ENCODE peak calls at places on chromosomes 3 and 15, in ten cellular contexts. Y is suprapubic skin, O is HL-60, K is transverse colon, Z is GM12878, A is GM23338, V is endothelial cell of umbilical vein, G is HCT116, S is spleen, Q is stomach. H is an unnamed sample.

GRCh38 chr15:52100807-52101206 is 11.8 kb downstream of the BCL2L10 start:
- DNase-seq in Y (peak), O (peak), K (peak), Z (peak), A (no peak), V (peak), G (peak), S (peak), Q (peak), H (peak)

GRCh38 chr3:171363211-171363610 is 97.0 kb downstream of the TNIK start:
- DNase-seq in Y (no peak), O (no peak), K (no peak), Z (no peak), A (no peak), V (no peak), G (no peak), S (no peak), Q (no peak), H (no peak)

GRCh38 chr15:90644946-90645725 is 72.0 kb upstream of the BLM start:
- DNase-seq in Y (no peak), O (no peak), K (no peak), Z (no peak), A (no peak), V (no peak), G (no peak), S (no peak), Q (no peak), H (no peak)

GRCh38 chr3:188152660-188153497 is 1.1 kb upstream of the LPP start:
- DNase-seq in Y (peak), O (no peak), K (peak), Z (no peak), A (peak), V (no peak), G (no peak), S (peak), Q (peak), H (peak)

GRCh38 chr15:33310481-33311311 is at the start of gene RYR3:
- DNase-seq in Y (no peak), O (no peak), K (no peak), Z (no peak), A (peak), V (no peak), G (no peak), S (no peak), Q (no peak), H (no peak)

GRCh38 chr3:112634786-112635541 is 6.0 kb downstream of the CCDC80 start:
- DNase-seq in Y (no peak), O (no peak), K (no peak), Z (no peak), A (no peak), V (peak), G (no peak), S (no peak), Q (no peak), H (no peak)

GRCh38 chr3:46929324-46929723 is 47.2 kb downstream of the CCDC12 start:
- DNase-seq in Y (peak), O (peak), K (peak), Z (no peak), A (no peak), V (no peak), G (no peak), S (peak), Q (peak), H (peak)

GRCh38 chr3:54891540-54891897 is 36.3 kb downstream of the LRTM1 start:
- DNase-seq in Y (peak), O (no peak), K (peak), Z (no peak), A (no peak), V (no peak), G (no peak), S (peak), Q (peak), H (peak)

GRCh38 chr15:65115542-65115941 is 542 bp upstream of the UBAP1L start:
- DNase-seq in Y (no peak), O (no peak), K (no peak), Z (no peak), A (no peak), V (no peak), G (no peak), S (no peak), Q (no peak), H (no peak)

GRCh38 chr3:149310796-149311534 is 22.5 kb downstream of the TM4SF18 start:
- DNase-seq in Y (no peak), O (no peak), K (no peak), Z (no peak), A (no peak), V (no peak), G (no peak), S (no peak), Q (no peak), H (no peak)

GRCh38 chr15:85691350-85692240 is 103.1 kb downstream of the KLHL25 start:
- DNase-seq in Y (no peak), O (no peak), K (peak), Z (peak), A (no peak), V (no peak), G (no peak), S (peak), Q (peak), H (no peak)

GRCh38 chr15:60563539-60564404 is 84.8 kb upstream of the ICE2 start:
- DNase-seq in Y (no peak), O (no peak), K (no peak), Z (no peak), A (no peak), V (no peak), G (no peak), S (no peak), Q (no peak), H (no peak)

GRCh38 chr3:194043516-194043915 is 92.4 kb upstream of the HES1 start:
- DNase-seq in Y (no peak), O (no peak), K (no peak), Z (no peak), A (no peak), V (peak), G (no peak), S (no peak), Q (no peak), H (no peak)

GRCh38 chr15:60961541-60961940 is 267.6 kb downstream of the RORA start:
- DNase-seq in Y (no peak), O (no peak), K (no peak), Z (no peak), A (no peak), V (peak), G (no peak), S (no peak), Q (no peak), H (no peak)

GRCh38 chr15:23954931-23955330 is 267.8 kb upstream of the NDN start:
- DNase-seq in Y (no peak), O (no peak), K (no peak), Z (no peak), A (no peak), V (no peak), G (no peak), S (no peak), Q (no peak), H (no peak)

GRCh38 chr3:106862067-106862466 is 515.2 kb upstream of the CCDC54 start:
- DNase-seq in Y (no peak), O (no peak), K (no peak), Z (no peak), A (no peak), V (peak), G (no peak), S (no peak), Q (no peak), H (no peak)

GRCh38 chr3:152283492-152284381 is 15.0 kb downstream of the MBNL1 start:
- DNase-seq in Y (no peak), O (no peak), K (no peak), Z (no peak), A (no peak), V (no peak), G (no peak), S (no peak), Q (no peak), H (no peak)

GRCh38 chr3:30622047-30622545 is 15.7 kb downstream of the TGFBR2 start:
- DNase-seq in Y (no peak), O (no peak), K (no peak), Z (no peak), A (no peak), V (no peak), G (no peak), S (no peak), Q (no peak), H (no peak)

GRCh38 chr15:33242165-33242564 is 47.7 kb upstream of the FMN1 start:
- DNase-seq in Y (no peak), O (no peak), K (no peak), Z (no peak), A (peak), V (no peak), G (no peak), S (no peak), Q (no peak), H (peak)

GRCh38 chr3:127473244-127474024 is 117.1 kb downstream of the TPRA1 start:
- DNase-seq in Y (no peak), O (no peak), K (no peak), Z (no peak), A (peak), V (no peak), G (peak), S (no peak), Q (peak), H (no peak)

GRCh38 chr15:32657198-32657886 is 15.8 kb downstream of the SCG5 start:
- DNase-seq in Y (no peak), O (no peak), K (peak), Z (no peak), A (no peak), V (no peak), G (no peak), S (no peak), Q (peak), H (no peak)

GRCh38 chr15:55802600-55803376 is 59.8 kb upstream of the PRTG start:
- DNase-seq in Y (no peak), O (no peak), K (no peak), Z (no peak), A (peak), V (no peak), G (no peak), S (no peak), Q (no peak), H (no peak)

GRCh38 chr15:39852237-39852636 is 67.8 kb downstream of the GPR176 start:
- DNase-seq in Y (no peak), O (no peak), K (no peak), Z (no peak), A (no peak), V (no peak), G (no peak), S (no peak), Q (no peak), H (no peak)

GRCh38 chr15:66261056-66261455 is 7.5 kb upstream of the MEGF11 start:
- DNase-seq in Y (no peak), O (no peak), K (no peak), Z (no peak), A (no peak), V (no peak), G (no peak), S (no peak), Q (peak), H (no peak)
- TF ChIP-seq POLR2AphosphoS5 in Y (no peak), O (no peak), K (no peak), Z (no peak), A (no peak), V (no peak), G (no peak), S (no peak), Q (peak), H (no peak)

DNA sequence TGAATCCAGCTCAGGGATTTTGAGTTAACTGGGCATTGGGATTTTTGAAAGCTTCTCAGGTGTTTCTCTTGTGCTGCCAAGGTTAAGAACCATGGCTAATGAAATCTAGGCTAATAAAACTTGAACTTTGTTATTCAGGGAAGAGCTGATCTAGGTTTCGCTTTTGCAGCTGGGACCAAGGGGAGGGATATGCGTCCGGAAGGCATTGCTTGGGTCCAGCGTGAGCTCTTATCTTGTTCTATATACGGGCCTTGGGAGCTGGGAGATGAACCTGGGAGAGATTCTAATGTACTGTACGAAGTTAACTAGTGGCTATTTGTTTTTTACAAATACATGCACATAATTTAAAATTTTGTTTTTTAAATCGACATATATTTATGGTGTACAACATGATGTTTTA is 29.8 kb downstream of the ITPR1 start:
- DNase-seq in Y (no peak), O (no peak), K (no peak), Z (no peak), A (no peak), V (no peak), G (no peak), S (no peak), Q (no peak), H (no peak)
- H3K27ac ChIP-seq in Y (no peak), O (no peak), K (no peak), Z (no peak), A (no peak), V (no peak), G (no peak), S (no peak), Q (no peak), H (no peak)

DNA sequence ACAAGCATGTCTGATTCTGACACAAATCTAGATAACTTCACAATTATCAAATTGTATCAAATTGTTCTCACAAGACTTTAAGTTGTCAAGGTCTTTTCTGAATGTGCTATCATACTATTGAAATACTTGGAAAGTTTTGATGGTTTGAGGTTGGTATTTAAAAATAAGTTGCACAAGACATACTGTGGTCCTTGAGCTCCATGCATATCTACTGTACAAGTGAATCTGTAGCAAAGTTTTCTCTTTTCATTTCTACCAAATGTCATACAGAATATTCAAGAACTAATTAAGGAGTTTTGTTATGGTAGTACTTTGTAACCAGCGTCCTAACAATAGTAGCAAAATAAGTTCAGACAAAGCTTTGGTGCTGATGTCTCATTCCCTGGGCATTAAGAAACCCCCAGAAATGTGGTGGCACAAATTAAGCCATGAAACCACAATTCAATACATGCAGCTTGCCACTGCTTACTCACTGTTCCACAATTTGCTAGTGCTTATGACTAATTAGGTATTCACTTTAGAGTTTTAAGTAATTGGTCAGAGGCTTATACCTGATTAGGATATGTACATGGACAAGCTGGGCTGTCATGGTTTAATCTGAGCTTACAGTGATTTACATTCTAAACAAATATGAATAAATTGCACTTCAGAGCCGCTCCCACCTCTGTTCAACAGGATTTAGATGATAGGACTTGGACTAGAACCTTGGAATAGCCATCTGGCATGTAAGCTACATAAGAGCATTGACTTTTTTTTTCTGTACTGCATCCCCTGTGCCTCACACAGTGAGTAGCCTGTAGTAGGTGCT is 8.8 kb downstream of the TBC1D23 start:
- DNase-seq in Y (no peak), O (no peak), K (no peak), Z (no peak), A (no peak), V (peak), G (peak), S (no peak), Q (no peak), H (no peak)
- H3K4me3 ChIP-seq in Y (no peak), O (no peak), K (no peak), Z (no peak), A (no peak), V (no peak), G (peak), S (no peak), Q (no peak), H (no peak)

GRCh38 chr3:124885466-124886167 is 1.5 kb downstream of the ITGB5 start:
- DNase-seq in Y (no peak), O (no peak), K (no peak), Z (no peak), A (peak), V (peak), G (no peak), S (no peak), Q (no peak), H (no peak)

GRCh38 chr3:124887996-124888298 is 782 bp upstream of the ITGB5 start:
- DNase-seq in Y (no peak), O (no peak), K (no peak), Z (no peak), A (no peak), V (no peak), G (no peak), S (no peak), Q (no peak), H (no peak)

GRCh38 chr3:124888482-124889441 is 1.6 kb upstream of the ITGB5 start:
- DNase-seq in Y (no peak), O (no peak), K (no peak), Z (no peak), A (peak), V (no peak), G (no peak), S (no peak), Q (no peak), H (no peak)

GRCh38 chr3:124886168-124887051 is 755 bp downstream of the ITGB5 start:
- DNase-seq in Y (peak), O (no peak), K (peak), Z (no peak), A (peak), V (peak), G (no peak), S (peak), Q (peak), H (no peak)

GRCh38 chr3:124887177-124887995 is at the start of gene ITGB5:
- DNase-seq in Y (peak), O (peak), K (peak), Z (no peak), A (peak), V (peak), G (peak), S (peak), Q (peak), H (peak)
- TF ChIP-seq POLR2AphosphoS5 in Y (no peak), O (no peak), K (peak), Z (no peak), A (peak), V (peak), G (peak), S (peak), Q (peak), H (peak)